ENCODE peak calls at places on chromosomes 11 and 22, in nine cellular contexts. One of them, this sample, is unnamed.

GRCh38 chr11:73402834-73403185 is 26.6 kb downstream of the RELT start:
- DNase-seq in fibroblast of lung: no peak
- DNase-seq in left lung: no peak
- DNase-seq in body of pancreas: no peak
- DNase-seq in OCI-LY7: peak
- DNase-seq in astrocyte of the cerebellum: no peak
- DNase-seq in pancreas: no peak
- DNase-seq in PC-9: no peak
- DNase-seq in tibial artery: no peak
- DNase-seq in this sample: no peak

GRCh38 chr22:45708145-45708544 is 36.5 kb downstream of the ATXN10 start:
- DNase-seq in tibial artery: no peak
- DNase-seq in astrocyte of the cerebellum: no peak
- DNase-seq in fibroblast of lung: no peak
- DNase-seq in body of pancreas: no peak
- DNase-seq in pancreas: no peak
- DNase-seq in left lung: no peak
- DNase-seq in OCI-LY7: no peak
- DNase-seq in PC-9: no peak
- DNase-seq in this sample: no peak

GRCh38 chr11:125263268-125263790 is 98.8 kb downstream of the PKNOX2 start:
- DNase-seq in astrocyte of the cerebellum: peak
- DNase-seq in fibroblast of lung: peak
- DNase-seq in tibial artery: peak
- DNase-seq in body of pancreas: peak
- DNase-seq in pancreas: peak
- DNase-seq in left lung: no peak
- DNase-seq in OCI-LY7: no peak
- DNase-seq in PC-9: no peak
- DNase-seq in this sample: peak

GRCh38 chr11:30585067-30585891 is 874 bp downstream of the MPPED2 start:
- DNase-seq in OCI-LY7: no peak
- DNase-seq in tibial artery: peak
- DNase-seq in astrocyte of the cerebellum: no peak
- DNase-seq in left lung: peak
- DNase-seq in fibroblast of lung: no peak
- DNase-seq in body of pancreas: peak
- DNase-seq in PC-9: no peak
- DNase-seq in pancreas: peak
- DNase-seq in this sample: no peak

GRCh38 chr11:114058026-114058706 is 1.3 kb upstream of the ZBTB16 start:
- DNase-seq in fibroblast of lung: no peak
- DNase-seq in body of pancreas: peak
- DNase-seq in tibial artery: no peak
- DNase-seq in OCI-LY7: no peak
- DNase-seq in astrocyte of the cerebellum: no peak
- DNase-seq in PC-9: no peak
- DNase-seq in left lung: peak
- DNase-seq in pancreas: peak
- DNase-seq in this sample: no peak

GRCh38 chr11:2805388-2806057 is 80.1 kb downstream of the CDKN1C start:
- DNase-seq in PC-9: no peak
- DNase-seq in tibial artery: peak
- DNase-seq in OCI-LY7: no peak
- DNase-seq in left lung: peak
- DNase-seq in body of pancreas: no peak
- DNase-seq in astrocyte of the cerebellum: no peak
- DNase-seq in pancreas: no peak
- DNase-seq in fibroblast of lung: no peak
- DNase-seq in this sample: peak

GRCh38 chr11:31819533-31820437 is 8.7 kb upstream of the PAX6 start:
- DNase-seq in pancreas: no peak
- DNase-seq in left lung: peak
- DNase-seq in OCI-LY7: no peak
- DNase-seq in astrocyte of the cerebellum: no peak
- DNase-seq in body of pancreas: no peak
- DNase-seq in tibial artery: no peak
- DNase-seq in PC-9: no peak
- DNase-seq in fibroblast of lung: no peak
- DNase-seq in this sample: no peak

GRCh38 chr11:22828373-22828772 is 1.2 kb downstream of the SVIP start:
- DNase-seq in body of pancreas: no peak
- DNase-seq in OCI-LY7: no peak
- DNase-seq in astrocyte of the cerebellum: no peak
- DNase-seq in fibroblast of lung: no peak
- DNase-seq in left lung: no peak
- DNase-seq in tibial artery: no peak
- DNase-seq in pancreas: no peak
- DNase-seq in PC-9: no peak
- DNase-seq in this sample: no peak

GRCh38 chr11:77054018-77054417 is 12.8 kb upstream of the CAPN5 start:
- DNase-seq in astrocyte of the cerebellum: no peak
- DNase-seq in tibial artery: no peak
- DNase-seq in OCI-LY7: no peak
- DNase-seq in left lung: no peak
- DNase-seq in PC-9: no peak
- DNase-seq in pancreas: no peak
- DNase-seq in fibroblast of lung: no peak
- DNase-seq in body of pancreas: no peak
- DNase-seq in this sample: no peak

GRCh38 chr22:47053013-47053864 is 290.8 kb downstream of the TBC1D22A start:
- DNase-seq in body of pancreas: no peak
- DNase-seq in OCI-LY7: no peak
- DNase-seq in left lung: peak
- DNase-seq in PC-9: no peak
- DNase-seq in pancreas: no peak
- DNase-seq in fibroblast of lung: no peak
- DNase-seq in tibial artery: no peak
- DNase-seq in astrocyte of the cerebellum: no peak
- DNase-seq in this sample: no peak

GRCh38 chr22:19199479-19199878 is 20.9 kb upstream of the SLC25A1 start:
- DNase-seq in tibial artery: no peak
- DNase-seq in fibroblast of lung: no peak
- DNase-seq in PC-9: no peak
- DNase-seq in OCI-LY7: no peak
- DNase-seq in astrocyte of the cerebellum: no peak
- DNase-seq in pancreas: no peak
- DNase-seq in left lung: no peak
- DNase-seq in body of pancreas: no peak
- DNase-seq in this sample: no peak

GRCh38 chr22:22380098-22381030 is 128.2 kb downstream of the ZNF280B start:
- DNase-seq in tibial artery: no peak
- DNase-seq in left lung: no peak
- DNase-seq in astrocyte of the cerebellum: no peak
- DNase-seq in OCI-LY7: peak
- DNase-seq in fibroblast of lung: no peak
- DNase-seq in pancreas: no peak
- DNase-seq in PC-9: no peak
- DNase-seq in body of pancreas: no peak
- DNase-seq in this sample: no peak

GRCh38 chr22:42533638-42533977 is 14.0 kb upstream of the RRP7A start:
- DNase-seq in fibroblast of lung: no peak
- DNase-seq in astrocyte of the cerebellum: no peak
- DNase-seq in OCI-LY7: no peak
- DNase-seq in body of pancreas: no peak
- DNase-seq in pancreas: no peak
- DNase-seq in left lung: no peak
- DNase-seq in PC-9: no peak
- DNase-seq in tibial artery: no peak
- DNase-seq in this sample: no peak
- H3K4me3 ChIP-seq in fibroblast of lung: no peak
- H3K4me3 ChIP-seq in astrocyte of the cerebellum: no peak
- H3K4me3 ChIP-seq in OCI-LY7: peak
- H3K4me3 ChIP-seq in body of pancreas: no peak
- H3K4me3 ChIP-seq in pancreas: no peak
- H3K4me3 ChIP-seq in left lung: no peak
- H3K4me3 ChIP-seq in PC-9: peak
- H3K4me3 ChIP-seq in tibial artery: no peak
- H3K4me3 ChIP-seq in this sample: no peak

GRCh38 chr11:1382831-1383607 is 6.7 kb upstream of the BRSK2 start:
- DNase-seq in PC-9: peak
- DNase-seq in astrocyte of the cerebellum: no peak
- DNase-seq in left lung: peak
- DNase-seq in pancreas: peak
- DNase-seq in tibial artery: peak
- DNase-seq in body of pancreas: peak
- DNase-seq in OCI-LY7: peak
- DNase-seq in fibroblast of lung: peak
- DNase-seq in this sample: peak

GRCh38 chr11:1387521-1387920 is 2.2 kb upstream of the BRSK2 start:
- DNase-seq in fibroblast of lung: no peak
- DNase-seq in left lung: peak
- DNase-seq in pancreas: no peak
- DNase-seq in OCI-LY7: no peak
- DNase-seq in tibial artery: no peak
- DNase-seq in astrocyte of the cerebellum: no peak
- DNase-seq in PC-9: no peak
- DNase-seq in body of pancreas: peak
- DNase-seq in this sample: no peak

GRCh38 chr11:1381793-1382425 is 7.8 kb upstream of the BRSK2 start:
- DNase-seq in pancreas: no peak
- DNase-seq in left lung: peak
- DNase-seq in tibial artery: no peak
- DNase-seq in astrocyte of the cerebellum: no peak
- DNase-seq in OCI-LY7: no peak
- DNase-seq in body of pancreas: no peak
- DNase-seq in fibroblast of lung: no peak
- DNase-seq in PC-9: no peak
- DNase-seq in this sample: no peak

GRCh38 chr11:1382429-1382828 is 7.3 kb upstream of the BRSK2 start:
- DNase-seq in astrocyte of the cerebellum: no peak
- DNase-seq in fibroblast of lung: no peak
- DNase-seq in pancreas: no peak
- DNase-seq in tibial artery: no peak
- DNase-seq in OCI-LY7: no peak
- DNase-seq in body of pancreas: no peak
- DNase-seq in left lung: peak
- DNase-seq in PC-9: no peak
- DNase-seq in this sample: no peak

DNA sequence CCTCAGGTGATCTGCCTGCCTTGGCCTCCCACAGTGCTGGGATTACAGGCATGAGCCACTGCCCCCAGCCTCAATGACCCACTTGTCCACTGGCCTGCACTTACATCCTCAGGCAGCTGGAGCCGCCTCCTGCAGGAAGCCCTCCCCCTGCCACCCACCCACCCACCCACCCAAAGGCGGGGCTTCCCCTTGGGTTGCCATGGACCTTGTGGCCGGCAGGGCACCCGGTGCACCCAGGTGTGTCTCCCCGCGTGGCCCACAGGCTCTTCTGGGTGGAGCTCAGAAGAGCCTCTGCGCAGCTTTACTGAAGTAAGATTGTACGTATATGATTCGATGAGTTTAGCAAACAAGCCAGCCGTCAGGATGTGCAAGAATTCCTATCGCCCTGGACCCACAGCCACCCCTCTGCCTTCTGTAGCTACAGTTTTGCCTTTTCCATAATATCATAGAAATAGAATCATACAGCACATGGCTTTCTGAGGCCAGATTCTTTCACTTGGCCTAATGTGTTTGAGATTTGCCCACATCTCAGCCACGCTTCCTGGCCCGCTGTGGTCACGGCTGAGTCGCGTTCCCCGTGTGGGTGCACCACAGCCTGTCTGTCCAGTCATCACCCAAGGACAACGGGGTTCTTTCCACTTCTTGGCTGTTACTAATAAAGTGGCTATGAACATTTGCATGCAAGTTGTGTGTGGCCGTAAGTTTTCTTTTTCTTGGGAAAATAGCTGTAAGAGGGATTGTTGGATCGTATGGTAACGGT is 5.3 kb upstream of the BRSK2 start:
- DNase-seq in OCI-LY7: no peak
- DNase-seq in fibroblast of lung: peak
- DNase-seq in left lung: peak
- DNase-seq in PC-9: no peak
- DNase-seq in astrocyte of the cerebellum: no peak
- DNase-seq in pancreas: no peak
- DNase-seq in body of pancreas: no peak
- DNase-seq in tibial artery: no peak
- DNase-seq in this sample: no peak
- H3K4me3 ChIP-seq in OCI-LY7: no peak
- H3K4me3 ChIP-seq in fibroblast of lung: no peak
- H3K4me3 ChIP-seq in left lung: no peak
- H3K4me3 ChIP-seq in PC-9: no peak
- H3K4me3 ChIP-seq in astrocyte of the cerebellum: no peak
- H3K4me3 ChIP-seq in pancreas: no peak
- H3K4me3 ChIP-seq in body of pancreas: no peak
- H3K4me3 ChIP-seq in tibial artery: no peak
- H3K4me3 ChIP-seq in this sample: no peak

GRCh38 chr11:119377961-119378667 is 3.4 kb downstream of the USP2 start:
- DNase-seq in astrocyte of the cerebellum: no peak
- DNase-seq in tibial artery: no peak
- DNase-seq in left lung: peak
- DNase-seq in OCI-LY7: peak
- DNase-seq in fibroblast of lung: no peak
- DNase-seq in PC-9: no peak
- DNase-seq in body of pancreas: no peak
- DNase-seq in pancreas: no peak
- DNase-seq in this sample: no peak

GRCh38 chr11:119375629-119376196 is 5.8 kb downstream of the USP2 start:
- DNase-seq in fibroblast of lung: peak
- DNase-seq in body of pancreas: peak
- DNase-seq in pancreas: peak
- DNase-seq in tibial artery: peak
- DNase-seq in astrocyte of the cerebellum: peak
- DNase-seq in PC-9: no peak
- DNase-seq in left lung: no peak
- DNase-seq in OCI-LY7: no peak
- DNase-seq in this sample: peak

GRCh38 chr11:119376197-119376847 is 5.2 kb downstream of the USP2 start:
- DNase-seq in tibial artery: no peak
- DNase-seq in pancreas: peak
- DNase-seq in astrocyte of the cerebellum: no peak
- DNase-seq in left lung: peak
- DNase-seq in PC-9: no peak
- DNase-seq in body of pancreas: peak
- DNase-seq in OCI-LY7: peak
- DNase-seq in fibroblast of lung: no peak
- DNase-seq in this sample: no peak

GRCh38 chr11:119378851-119379465 is 2.5 kb downstream of the USP2 start:
- DNase-seq in astrocyte of the cerebellum: no peak
- DNase-seq in body of pancreas: no peak
- DNase-seq in fibroblast of lung: no peak
- DNase-seq in tibial artery: no peak
- DNase-seq in pancreas: no peak
- DNase-seq in OCI-LY7: no peak
- DNase-seq in PC-9: no peak
- DNase-seq in left lung: peak
- DNase-seq in this sample: no peak

GRCh38 chr11:119377112-119377901 is 4.2 kb downstream of the USP2 start:
- DNase-seq in body of pancreas: peak
- DNase-seq in pancreas: no peak
- DNase-seq in fibroblast of lung: no peak
- DNase-seq in left lung: peak
- DNase-seq in PC-9: peak
- DNase-seq in OCI-LY7: peak
- DNase-seq in astrocyte of the cerebellum: no peak
- DNase-seq in tibial artery: no peak
- DNase-seq in this sample: no peak
- H3K4me3 ChIP-seq in body of pancreas: no peak
- H3K4me3 ChIP-seq in pancreas: no peak
- H3K4me3 ChIP-seq in fibroblast of lung: no peak
- H3K4me3 ChIP-seq in left lung: no peak
- H3K4me3 ChIP-seq in PC-9: no peak
- H3K4me3 ChIP-seq in OCI-LY7: peak
- H3K4me3 ChIP-seq in astrocyte of the cerebellum: no peak
- H3K4me3 ChIP-seq in tibial artery: no peak
- H3K4me3 ChIP-seq in this sample: no peak

GRCh38 chr11:60852639-60853468 is 2.9 kb downstream of the PTGDR2 start:
- DNase-seq in tibial artery: no peak
- DNase-seq in body of pancreas: peak
- DNase-seq in astrocyte of the cerebellum: no peak
- DNase-seq in OCI-LY7: no peak
- DNase-seq in PC-9: no peak
- DNase-seq in pancreas: peak
- DNase-seq in left lung: no peak
- DNase-seq in fibroblast of lung: no peak
- DNase-seq in this sample: no peak
- H3K4me3 ChIP-seq in tibial artery: no peak
- H3K4me3 ChIP-seq in body of pancreas: no peak
- H3K4me3 ChIP-seq in astrocyte of the cerebellum: no peak
- H3K4me3 ChIP-seq in OCI-LY7: no peak
- H3K4me3 ChIP-seq in PC-9: no peak
- H3K4me3 ChIP-seq in pancreas: peak
- H3K4me3 ChIP-seq in left lung: no peak
- H3K4me3 ChIP-seq in fibroblast of lung: no peak
- H3K4me3 ChIP-seq in this sample: peak